ENCODE peak calls at places on chromosomes 3 and 15, in four cellular contexts. T is NCI-H1105, L is substantia nigra, V is HuH-7. D is an unnamed sample.

GRCh38 chr15:76200641-76201105 is 110.6 kb downstream of the ETFA start:
- DNase-seq in T (no peak), L (no peak), V (no peak), D (no peak)

GRCh38 chr3:149003653-149004305 is 12.4 kb downstream of the GYG1 start:
- DNase-seq in T (no peak), L (no peak), V (no peak), D (no peak)

GRCh38 chr3:189276481-189277190 is 104.9 kb downstream of the TPRG1 start:
- DNase-seq in T (no peak), L (no peak), V (no peak), D (no peak)

GRCh38 chr3:115834068-115834467 is 210.8 kb downstream of the GAP43 start:
- DNase-seq in T (no peak), L (no peak), V (no peak), D (peak; percentile 18)

GRCh38 chr3:58173670-58174472 is 36.9 kb downstream of the DNASE1L3 start:
- DNase-seq in T (peak; percentile 47), L (no peak), V (peak; percentile 28), D (no peak)

GRCh38 chr3:123934250-123934649 is 26.8 kb downstream of the CCDC14 start:
- DNase-seq in T (no peak), L (no peak), V (no peak), D (no peak)

GRCh38 chr3:122793568-122794416 is at the start of gene HSPBAP1:
- DNase-seq in T (no peak), L (no peak), V (peak; percentile 93), D (peak; percentile 82)

GRCh38 chr15:55434989-55435825 is 26.9 kb downstream of the PIERCE2 start:
- DNase-seq in T (no peak), L (no peak), V (peak; percentile 54), D (peak; percentile 71)

GRCh38 chr3:46470831-46471230 is 6.1 kb upstream of the LTF start:
- DNase-seq in T (no peak), L (no peak), V (no peak), D (no peak)

GRCh38 chr15:63596666-63597032 is 538 bp upstream of the FBXL22 start:
- DNase-seq in T (no peak), L (no peak), V (no peak), D (no peak)

GRCh38 chr3:43001094-43001553 is 22.0 kb downstream of the GASK1A start:
- DNase-seq in T (no peak), L (peak; percentile 29), V (no peak), D (peak; percentile 66)

GRCh38 chr15:54803139-54803808 is 393.5 kb downstream of the RSL24D1 start:
- DNase-seq in T (no peak), L (no peak), V (no peak), D (no peak)

GRCh38 chr3:141243295-141243707 is 11.7 kb downstream of the PXYLP1 start:
- DNase-seq in T (no peak), L (no peak), V (no peak), D (no peak)

GRCh38 chr3:150840733-150841515 is 64.3 kb downstream of the MINDY4B start:
- DNase-seq in T (no peak), L (no peak), V (no peak), D (no peak)

GRCh38 chr3:18424862-18425640 is at the start of gene SATB1:
- DNase-seq in T (peak; percentile 72), L (no peak), V (peak; percentile 70), D (peak; percentile 86)

GRCh38 chr3:33134026-33134625 is 20.3 kb downstream of the CRTAP start:
- DNase-seq in T (no peak), L (no peak), V (no peak), D (no peak)

GRCh38 chr3:4979401-4980228 is at the start of gene BHLHE40:
- DNase-seq in T (peak; percentile 42), L (no peak), V (no peak), D (peak; percentile 30)

GRCh38 chr15:90872481-90873184 is 4.2 kb downstream of the FURIN start:
- DNase-seq in T (no peak), L (no peak), V (no peak), D (no peak)

GRCh38 chr3:137764001-137764433 is at the start of gene SOX14:
- DNase-seq in T (peak; percentile 98), L (no peak), V (no peak), D (peak; percentile 78)

GRCh38 chr3:136632625-136633081 is 119.5 kb downstream of the STAG1 start:
- DNase-seq in T (no peak), L (no peak), V (peak; percentile 8), D (peak; percentile 72)

GRCh38 chr3:102106421-102107097 is 257.2 kb downstream of the NFKBIZ start:
- DNase-seq in T (no peak), L (no peak), V (no peak), D (no peak)

GRCh38 chr3:61828158-61828874 is 266.9 kb downstream of the PTPRG start:
- DNase-seq in T (no peak), L (no peak), V (no peak), D (no peak)

GRCh38 chr3:165440380-165440779 is 244.2 kb upstream of the SLITRK3 start:
- DNase-seq in T (no peak), L (no peak), V (no peak), D (no peak)

GRCh38 chr3:134594236-134594825 is 56.5 kb downstream of the KY start:
- DNase-seq in T (no peak), L (no peak), V (no peak), D (no peak)

GRCh38 chr3:66438045-66438444 is 62.8 kb downstream of the LRIG1 start:
- DNase-seq in T (no peak), L (no peak), V (no peak), D (no peak)

D was measured in T47D.